ENCODE peak calls at places on chromosomes 6 and 20, in four cellular contexts. S is lung, J is D721Med, T is thoracic aorta. A is an unnamed sample.

GRCh38 chr20:11020712-11021111 is 346.9 kb upstream of the JAG1 start:
- DNase-seq in T (no peak), S (no peak), J (no peak), A (no peak)

GRCh38 chr6:16562498-16562897 is 198.8 kb downstream of the ATXN1 start:
- DNase-seq in S (no peak), J (no peak), T (no peak), A (no peak)

GRCh38 chr6:44696099-44696498 is 308.6 kb downstream of the CDC5L start:
- DNase-seq in J (no peak), T (no peak), S (no peak), A (peak)

GRCh38 chr6:74115674-74116073 is 419.7 kb downstream of the CD109 start:
- DNase-seq in J (no peak), S (no peak), T (no peak), A (peak)

GRCh38 chr20:36544134-36545018 is 3.1 kb downstream of the MYL9 start:
- DNase-seq in J (no peak), T (peak), S (peak), A (no peak)

GRCh38 chr6:137995371-137995770 is 111.8 kb downstream of the PERP start:
- DNase-seq in J (no peak), S (no peak), T (no peak), A (no peak)

GRCh38 chr6:154555075-154555677 is 44.7 kb upstream of the CNKSR3 start:
- DNase-seq in S (no peak), J (no peak), T (no peak), A (no peak)

GRCh38 chr6:26205161-26205624 is 118.0 kb downstream of the HFE start:
- DNase-seq in J (no peak), T (no peak), S (peak), A (no peak)

GRCh38 chr6:150128425-150128824 is 14.4 kb upstream of the PPP1R14C start:
- DNase-seq in T (no peak), S (peak), J (no peak), A (no peak)

GRCh38 chr6:90502381-90502780 is 84.5 kb downstream of the MAP3K7 start:
- DNase-seq in T (no peak), S (no peak), J (no peak), A (no peak)

GRCh38 chr20:5463007-5463686 is 146.4 kb upstream of the PROKR2 start:
- DNase-seq in S (no peak), J (no peak), T (no peak), A (no peak)

GRCh38 chr6:110181131-110182027 is 1.2 kb downstream of the CDC40 start:
- DNase-seq in S (no peak), J (no peak), T (no peak), A (no peak)

GRCh38 chr6:13712485-13712990 is 903 bp upstream of the RANBP9 start:
- DNase-seq in J (no peak), T (no peak), S (no peak), A (no peak)

GRCh38 chr20:46828471-46828870 is 66.2 kb upstream of the EYA2 start:
- DNase-seq in S (no peak), T (no peak), J (no peak), A (peak)

GRCh38 chr6:151088599-151088935 is 151.2 kb upstream of the AKAP12 start:
- DNase-seq in T (no peak), J (no peak), S (no peak), A (no peak)

GRCh38 chr6:252775-253526 is 39.3 kb upstream of the DUSP22 start:
- DNase-seq in J (no peak), S (no peak), T (no peak), A (no peak)

GRCh38 chr6:79570129-79570801 is 33.0 kb upstream of the LCA5 start:
- DNase-seq in J (no peak), T (no peak), S (peak), A (peak)

GRCh38 chr20:37943501-37944455 is 40.9 kb downstream of the VSTM2L start:
- DNase-seq in J (no peak), T (no peak), S (no peak), A (no peak)

GRCh38 chr20:45818239-45818638 is 5.8 kb downstream of the UBE2C start:
- DNase-seq in S (no peak), T (no peak), J (no peak), A (no peak)

GRCh38 chr6:156557269-156557885 is 219.8 kb upstream of the ARID1B start:
- DNase-seq in J (no peak), T (no peak), S (no peak), A (no peak)

GRCh38 chr20:10721112-10721896 is 47.5 kb upstream of the JAG1 start:
- DNase-seq in J (no peak), T (no peak), S (no peak), A (no peak)

GRCh38 chr20:52493177-52493711 is 301.7 kb upstream of the ZFP64 start:
- DNase-seq in J (no peak), S (no peak), T (no peak), A (no peak)

GRCh38 chr6:80094017-80094416 is 12.5 kb upstream of the BCKDHB start:
- DNase-seq in S (no peak), T (no peak), J (no peak), A (no peak)

GRCh38 chr6:140105857-140106256 is 731.4 kb upstream of the CITED2 start:
- DNase-seq in J (no peak), T (no peak), S (no peak), A (no peak)

GRCh38 chr6:148757944-148758343 is 11.1 kb downstream of the UST start:
- DNase-seq in S (no peak), J (no peak), T (no peak), A (no peak)

GRCh38 chr20:50471231-50471630 is 39.0 kb upstream of the PTPN1 start:
- DNase-seq in J (no peak), S (no peak), T (no peak), A (no peak)

GRCh38 chr20:61818746-61819483 is 246.8 kb downstream of the TAF4 start:
- DNase-seq in T (no peak), J (no peak), S (no peak), A (no peak)

GRCh38 chr20:61821698-61822097 is 244.0 kb downstream of the TAF4 start:
- DNase-seq in J (no peak), S (no peak), T (no peak), A (no peak)

GRCh38 chr20:61817575-61817974 is 248.1 kb downstream of the TAF4 start:
- DNase-seq in S (no peak), J (no peak), T (no peak), A (no peak)

GRCh38 chr20:61819921-61820825 is 245.5 kb downstream of the TAF4 start:
- DNase-seq in T (no peak), J (no peak), S (no peak), A (no peak)

GRCh38 chr20:61819484-61819846 is 246.2 kb downstream of the TAF4 start:
- DNase-seq in T (no peak), J (no peak), S (no peak), A (no peak)
- TF ChIP-seq CTCF in T (no peak), J (no peak), S (no peak), A (no peak)

GRCh38 chr6:161215193-161215592 is 58.7 kb downstream of the AGPAT4 start:
- DNase-seq in S (no peak), J (no peak), T (no peak), A (peak)

GRCh38 chr6:161218222-161218621 is 55.6 kb downstream of the AGPAT4 start:
- DNase-seq in S (no peak), T (no peak), J (no peak), A (no peak)

GRCh38 chr6:161215876-161216615 is 57.8 kb downstream of the AGPAT4 start:
- DNase-seq in S (no peak), T (no peak), J (no peak), A (no peak)

GRCh38 chr6:161217631-161218030 is 56.2 kb downstream of the AGPAT4 start:
- DNase-seq in J (no peak), T (no peak), S (no peak), A (no peak)

GRCh38 chr6:161216616-161217205 is 57.1 kb downstream of the AGPAT4 start:
- DNase-seq in T (no peak), S (no peak), J (no peak), A (no peak)
- TF ChIP-seq CTCF in T (no peak), S (no peak), J (no peak), A (no peak)

GRCh38 chr6:30155522-30156261 is 5.3 kb downstream of the TRIM10 start:
- DNase-seq in T (no peak), J (no peak), S (no peak), A (no peak)

GRCh38 chr6:30152910-30153309 is 8.1 kb downstream of the TRIM10 start:
- DNase-seq in T (no peak), S (no peak), J (no peak), A (no peak)

GRCh38 chr6:30154061-30154460 is 7.0 kb downstream of the TRIM10 start:
- DNase-seq in S (no peak), T (no peak), J (no peak), A (no peak)

GRCh38 chr6:30156262-30156599 is 4.8 kb downstream of the TRIM10 start:
- DNase-seq in S (no peak), J (no peak), T (no peak), A (no peak)

DNA sequence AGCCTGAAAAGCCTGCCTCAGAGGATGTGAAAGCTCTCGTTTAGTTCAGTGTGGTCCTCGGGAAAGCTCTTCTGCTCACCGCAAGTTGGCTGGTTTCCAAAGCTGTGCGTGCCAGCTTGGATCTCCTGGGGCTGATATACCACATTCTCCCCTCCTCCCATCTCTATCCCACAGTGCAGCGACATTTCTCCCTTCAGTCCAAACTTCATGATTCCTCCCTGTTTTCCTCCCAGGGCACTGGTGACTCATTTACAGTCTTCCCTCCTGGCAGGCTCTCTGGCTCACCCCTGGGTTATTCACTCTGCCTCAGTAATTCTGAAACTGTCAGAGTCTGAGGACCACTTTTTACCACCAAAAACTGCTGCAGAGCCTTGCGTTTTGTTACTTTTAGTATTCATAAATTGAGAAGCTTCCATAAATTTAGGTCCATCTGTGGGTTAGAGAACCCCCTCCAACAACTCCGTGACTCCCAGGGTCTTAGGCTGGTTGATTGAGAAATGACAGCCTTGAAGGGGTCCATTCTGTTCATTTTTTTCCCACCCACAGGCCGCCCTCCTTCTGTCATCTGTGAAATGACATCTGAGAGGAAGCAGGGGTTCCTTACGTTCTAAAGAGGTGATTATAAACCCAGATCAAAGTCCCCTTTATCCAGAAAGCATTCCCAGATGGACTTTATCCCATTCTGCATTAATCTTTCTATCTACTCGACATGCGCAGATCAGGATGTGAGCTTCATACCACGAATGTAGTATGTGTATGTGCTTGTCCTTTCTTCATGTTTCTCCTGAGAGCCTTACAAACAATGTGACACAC is 6.1 kb downstream of the TRIM10 start:
- DNase-seq in S (no peak), T (no peak), J (no peak), A (peak)
- TF ChIP-seq CTCF in S (no peak), T (no peak), J (no peak), A (no peak)

GRCh38 chr20:1211954-1212497 is 8.8 kb downstream of the C20orf202 start:
- DNase-seq in T (no peak), S (no peak), J (no peak), A (no peak)

GRCh38 chr20:1210501-1210900 is 7.2 kb downstream of the C20orf202 start:
- DNase-seq in J (no peak), S (no peak), T (no peak), A (no peak)

GRCh38 chr20:1206749-1207148 is 3.5 kb downstream of the C20orf202 start:
- DNase-seq in J (no peak), T (no peak), S (no peak), A (no peak)

GRCh38 chr20:1207293-1207884 is 4.1 kb downstream of the C20orf202 start:
- DNase-seq in T (no peak), J (no peak), S (no peak), A (no peak)

DNA sequence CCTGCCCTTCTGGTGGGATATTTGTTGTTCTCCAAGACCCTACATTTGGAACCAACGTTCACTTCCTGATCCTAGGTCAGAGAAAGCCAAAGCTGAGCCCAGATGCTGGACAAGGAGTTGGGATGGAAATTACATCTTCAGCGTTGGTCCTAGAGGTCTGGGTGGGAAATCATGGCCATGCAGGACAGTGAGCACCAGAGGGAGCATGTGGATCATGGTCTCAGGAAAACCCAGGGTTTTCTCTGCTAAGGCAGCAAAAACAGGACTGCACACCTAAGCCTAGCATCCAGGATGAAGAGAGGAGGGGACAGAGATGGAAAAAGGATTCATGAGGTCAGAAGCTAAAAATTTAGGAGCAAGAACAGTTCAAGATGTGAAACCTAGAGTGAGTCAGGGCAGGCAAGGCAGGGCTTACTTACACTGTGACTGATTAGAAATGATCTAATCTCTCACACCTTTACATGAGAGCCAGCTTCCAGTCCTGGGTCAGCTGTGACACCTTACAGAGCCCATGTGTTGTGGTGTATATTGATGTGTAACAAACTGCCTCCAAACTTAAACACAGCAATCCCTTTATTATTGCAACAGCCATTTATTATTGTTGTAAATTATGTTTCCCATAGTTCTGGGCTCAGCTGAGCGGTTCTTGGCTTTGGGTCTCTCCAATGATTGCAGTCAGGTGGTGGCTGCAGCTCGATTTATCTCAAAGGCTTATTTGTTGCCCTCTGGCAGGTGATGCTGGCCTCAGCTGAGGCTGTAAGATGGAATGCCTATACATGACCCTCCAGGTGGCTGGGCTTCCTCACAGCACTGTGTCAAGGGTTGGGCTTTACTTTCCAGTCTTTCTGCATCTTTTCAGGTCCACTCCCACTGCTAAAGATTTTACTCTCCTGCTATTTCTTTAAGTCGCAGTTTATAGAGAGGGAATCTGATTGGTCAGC is 6.5 kb downstream of the C20orf202 start:
- DNase-seq in J (no peak), T (no peak), S (no peak), A (no peak)
- TF ChIP-seq CTCF in J (peak), T (no peak), S (no peak), A (peak)

DNA sequence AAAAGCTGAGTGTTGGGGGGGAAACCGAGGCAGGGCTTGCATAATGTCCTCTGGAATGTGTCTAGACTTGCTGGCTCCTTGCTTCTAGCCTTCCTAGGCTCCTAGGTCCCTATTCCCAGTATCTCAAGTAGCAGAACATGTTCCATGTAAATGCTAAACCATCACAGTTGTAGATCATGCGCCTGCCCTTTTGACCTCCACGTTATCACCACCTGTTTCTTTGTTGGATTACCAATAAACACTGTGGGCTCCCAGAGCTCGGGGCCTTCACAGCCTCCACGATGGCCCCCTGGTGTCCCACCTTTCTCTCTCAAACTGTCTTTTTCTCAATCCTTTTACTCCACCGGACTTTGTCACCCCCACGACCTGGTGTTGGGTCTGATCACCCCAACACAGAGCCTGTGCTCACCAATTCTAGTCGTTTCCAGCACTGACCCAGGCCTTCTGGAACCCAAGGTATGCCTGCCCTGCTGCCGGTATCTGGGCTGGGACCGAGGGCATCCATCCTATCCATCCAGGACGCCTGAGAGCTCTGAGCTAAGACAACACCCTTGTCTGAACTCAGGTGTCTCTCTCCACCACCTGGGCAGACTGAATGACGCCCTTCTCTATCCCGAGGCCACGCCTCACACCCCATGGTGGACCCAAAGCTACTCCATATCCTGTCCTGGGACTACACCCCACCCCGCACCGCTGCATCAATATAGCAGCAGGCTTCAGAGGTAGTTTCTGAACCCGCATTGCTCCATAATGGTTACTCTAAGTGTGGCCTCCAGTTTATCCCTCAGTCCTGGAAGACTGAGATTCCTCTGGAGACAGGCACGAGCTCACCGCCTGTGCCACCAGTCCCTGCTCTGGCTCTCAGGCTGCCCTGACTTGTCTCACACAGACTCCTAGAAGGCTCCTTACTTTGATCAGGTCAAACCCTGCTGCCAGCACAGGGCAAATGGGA is 9.3 kb upstream of the PRR18 start:
- DNase-seq in T (no peak), S (no peak), J (no peak), A (no peak)
- TF ChIP-seq CTCF in T (no peak), S (no peak), J (no peak), A (no peak)

GRCh38 chr6:35970181-35970580 is 49.3 kb upstream of the SRPK1 start:
- DNase-seq in J (no peak), S (no peak), T (no peak), A (peak)

GRCh38 chr6:35977308-35977707 is 47.1 kb downstream of the SLC26A8 start:
- DNase-seq in T (no peak), J (no peak), S (no peak), A (no peak)

GRCh38 chr6:35973670-35974222 is 50.7 kb downstream of the SLC26A8 start:
- DNase-seq in T (no peak), J (no peak), S (no peak), A (no peak)

GRCh38 chr6:35969676-35970075 is 48.8 kb upstream of the SRPK1 start:
- DNase-seq in S (no peak), T (no peak), J (no peak), A (no peak)

DNA sequence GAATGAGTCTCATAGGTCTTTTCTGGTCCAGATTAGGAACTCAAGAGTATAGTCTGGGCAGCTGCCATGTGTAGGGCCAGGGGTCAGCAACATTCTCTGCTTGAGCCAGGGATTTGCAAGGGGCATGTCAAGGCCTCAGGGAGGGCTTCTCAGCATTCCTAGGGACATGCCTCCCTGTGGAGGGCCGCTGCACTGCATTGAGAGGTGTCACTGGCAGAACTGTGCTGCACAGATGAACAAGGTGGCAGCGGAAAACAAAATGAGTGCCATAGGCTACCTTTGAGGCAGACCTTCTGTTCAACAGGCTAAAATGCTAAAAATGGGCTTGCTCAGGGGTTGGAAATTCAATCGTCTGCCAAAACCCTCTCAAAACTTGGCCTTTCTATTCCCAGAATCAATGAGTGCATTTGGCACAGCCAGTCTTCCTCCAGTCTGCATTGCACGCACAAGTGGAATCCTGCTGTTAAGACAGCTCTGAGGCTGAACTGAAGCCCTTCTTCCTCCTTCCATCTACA is 51.6 kb upstream of the SRPK1 start:
- DNase-seq in S (no peak), T (no peak), J (no peak), A (no peak)
- TF ChIP-seq CTCF in S (no peak), T (no peak), J (no peak), A (no peak)